ENCODE peak calls at places on chromosomes 13 and 19, in seven cellular contexts. One of them, this sample, is unnamed.

GRCh38 chr19:41434450-41434849 is 5.3 kb downstream of the DMAC2 start:
- DNase-seq in heart right ventricle: no peak
- DNase-seq in stimulated activated CD4-positive, alpha-beta T cell treated with anti-CD3 and anti-CD28 coated beads, Interleukin-15, amount 100 ng/mL, for 24 hours: no peak
- DNase-seq in EL: no peak
- DNase-seq in renal cortical epithelial cell: no peak
- DNase-seq in stomach: no peak
- DNase-seq in OCI-LY7: no peak
- DNase-seq in this sample: no peak

GRCh38 chr13:52695856-52696255 is 43.2 kb downstream of the SUGT1 start:
- DNase-seq in stomach: no peak
- DNase-seq in renal cortical epithelial cell: peak; percentile 38
- DNase-seq in stimulated activated CD4-positive, alpha-beta T cell treated with anti-CD3 and anti-CD28 coated beads, Interleukin-15, amount 100 ng/mL, for 24 hours: peak; percentile 19
- DNase-seq in OCI-LY7: no peak
- DNase-seq in heart right ventricle: no peak
- DNase-seq in EL: peak; percentile 5
- DNase-seq in this sample: peak; percentile 11

GRCh38 chr13:75305057-75305456 is 176.9 kb downstream of the TBC1D4 start:
- DNase-seq in stimulated activated CD4-positive, alpha-beta T cell treated with anti-CD3 and anti-CD28 coated beads, Interleukin-15, amount 100 ng/mL, for 24 hours: no peak
- DNase-seq in stomach: no peak
- DNase-seq in OCI-LY7: no peak
- DNase-seq in EL: no peak
- DNase-seq in renal cortical epithelial cell: no peak
- DNase-seq in heart right ventricle: peak; percentile 68
- DNase-seq in this sample: no peak

GRCh38 chr19:12720851-12721655 is 2.7 kb downstream of the TNPO2 start:
- DNase-seq in OCI-LY7: peak; percentile 37
- DNase-seq in renal cortical epithelial cell: no peak
- DNase-seq in EL: peak; percentile 33
- DNase-seq in heart right ventricle: no peak
- DNase-seq in stomach: no peak
- DNase-seq in stimulated activated CD4-positive, alpha-beta T cell treated with anti-CD3 and anti-CD28 coated beads, Interleukin-15, amount 100 ng/mL, for 24 hours: peak; percentile 27
- DNase-seq in this sample: peak; percentile 48

GRCh38 chr13:23796546-23796945 is 92.7 kb downstream of the MIPEP start:
- DNase-seq in EL: no peak
- DNase-seq in stimulated activated CD4-positive, alpha-beta T cell treated with anti-CD3 and anti-CD28 coated beads, Interleukin-15, amount 100 ng/mL, for 24 hours: no peak
- DNase-seq in stomach: no peak
- DNase-seq in heart right ventricle: no peak
- DNase-seq in OCI-LY7: no peak
- DNase-seq in renal cortical epithelial cell: peak; percentile 42
- DNase-seq in this sample: no peak

GRCh38 chr19:15115080-15115479 is 7.9 kb downstream of the SYDE1 start:
- DNase-seq in stimulated activated CD4-positive, alpha-beta T cell treated with anti-CD3 and anti-CD28 coated beads, Interleukin-15, amount 100 ng/mL, for 24 hours: no peak
- DNase-seq in renal cortical epithelial cell: no peak
- DNase-seq in EL: no peak
- DNase-seq in stomach: peak; percentile 43
- DNase-seq in OCI-LY7: no peak
- DNase-seq in heart right ventricle: peak; percentile 89
- DNase-seq in this sample: peak; percentile 75

GRCh38 chr19:16326401-16327130 is 1.9 kb downstream of the KLF2 start:
- DNase-seq in heart right ventricle: no peak
- DNase-seq in renal cortical epithelial cell: no peak
- DNase-seq in stomach: no peak
- DNase-seq in EL: peak; percentile 16
- DNase-seq in OCI-LY7: peak; percentile 57
- DNase-seq in stimulated activated CD4-positive, alpha-beta T cell treated with anti-CD3 and anti-CD28 coated beads, Interleukin-15, amount 100 ng/mL, for 24 hours: peak; percentile 37
- DNase-seq in this sample: no peak

GRCh38 chr13:63690672-63691071 is 2275.0 kb upstream of the PCDH20 start:
- DNase-seq in OCI-LY7: no peak
- DNase-seq in EL: peak; percentile 8
- DNase-seq in heart right ventricle: no peak
- DNase-seq in stimulated activated CD4-positive, alpha-beta T cell treated with anti-CD3 and anti-CD28 coated beads, Interleukin-15, amount 100 ng/mL, for 24 hours: no peak
- DNase-seq in stomach: no peak
- DNase-seq in renal cortical epithelial cell: no peak
- DNase-seq in this sample: no peak

GRCh38 chr19:47407417-47407774 is 11.9 kb downstream of the MEIS3 start:
- DNase-seq in stomach: no peak
- DNase-seq in heart right ventricle: no peak
- DNase-seq in EL: no peak
- DNase-seq in renal cortical epithelial cell: no peak
- DNase-seq in stimulated activated CD4-positive, alpha-beta T cell treated with anti-CD3 and anti-CD28 coated beads, Interleukin-15, amount 100 ng/mL, for 24 hours: no peak
- DNase-seq in OCI-LY7: no peak
- DNase-seq in this sample: no peak

GRCh38 chr19:1104452-1105216 is 840 bp downstream of the GPX4 start:
- DNase-seq in stomach: peak; percentile 69
- DNase-seq in heart right ventricle: peak; percentile 78
- DNase-seq in renal cortical epithelial cell: peak; percentile 33
- DNase-seq in OCI-LY7: peak; percentile 68
- DNase-seq in EL: peak; percentile 74
- DNase-seq in stimulated activated CD4-positive, alpha-beta T cell treated with anti-CD3 and anti-CD28 coated beads, Interleukin-15, amount 100 ng/mL, for 24 hours: peak; percentile 82
- DNase-seq in this sample: peak; percentile 87

GRCh38 chr13:112587767-112588489 is at the start of gene TUBGCP3:
- DNase-seq in OCI-LY7: peak; percentile 81
- DNase-seq in renal cortical epithelial cell: peak; percentile 54
- DNase-seq in EL: peak; percentile 82
- DNase-seq in stomach: peak; percentile 87
- DNase-seq in heart right ventricle: peak; percentile 85
- DNase-seq in stimulated activated CD4-positive, alpha-beta T cell treated with anti-CD3 and anti-CD28 coated beads, Interleukin-15, amount 100 ng/mL, for 24 hours: peak; percentile 88
- DNase-seq in this sample: peak; percentile 96

GRCh38 chr19:54420383-54421168 is 5.3 kb downstream of the TTYH1 start:
- DNase-seq in renal cortical epithelial cell: no peak
- DNase-seq in OCI-LY7: no peak
- DNase-seq in stimulated activated CD4-positive, alpha-beta T cell treated with anti-CD3 and anti-CD28 coated beads, Interleukin-15, amount 100 ng/mL, for 24 hours: no peak
- DNase-seq in stomach: no peak
- DNase-seq in EL: no peak
- DNase-seq in heart right ventricle: peak; percentile 76
- DNase-seq in this sample: no peak

GRCh38 chr13:99454518-99455183 is 46.6 kb upstream of the TM9SF2 start:
- DNase-seq in stomach: no peak
- DNase-seq in EL: no peak
- DNase-seq in renal cortical epithelial cell: no peak
- DNase-seq in OCI-LY7: no peak
- DNase-seq in heart right ventricle: no peak
- DNase-seq in stimulated activated CD4-positive, alpha-beta T cell treated with anti-CD3 and anti-CD28 coated beads, Interleukin-15, amount 100 ng/mL, for 24 hours: no peak
- DNase-seq in this sample: no peak

GRCh38 chr19:33630880-33631627 is 9.3 kb downstream of the CHST8 start:
- DNase-seq in stomach: peak; percentile 2
- DNase-seq in OCI-LY7: no peak
- DNase-seq in EL: no peak
- DNase-seq in renal cortical epithelial cell: no peak
- DNase-seq in heart right ventricle: no peak
- DNase-seq in stimulated activated CD4-positive, alpha-beta T cell treated with anti-CD3 and anti-CD28 coated beads, Interleukin-15, amount 100 ng/mL, for 24 hours: no peak
- DNase-seq in this sample: no peak